ENCODE peak calls at places on chromosomes 1 and 21, in six cellular contexts. P is pancreas; H is body of pancreas; I is ovary; W is mucosa of descending colon; R is CD4-positive, CD25-positive, alpha-beta regulatory T cell. S is an unnamed sample.

GRCh38 chr1:203692565-203693470 is 66.2 kb downstream of the ATP2B4 start:
- DNase-seq in W (peak; percentile 81), H (peak; percentile 84), I (peak; percentile 94), R (no peak), P (peak; percentile 71), S (peak; percentile 92)

GRCh38 chr1:21775542-21775899 is 7.4 kb downstream of the USP48 start:
- DNase-seq in W (no peak), H (no peak), P (no peak), R (no peak), I (no peak), S (no peak)

GRCh38 chr1:98143403-98143802 is 222.6 kb upstream of the DPYD start:
- DNase-seq in H (no peak), P (no peak), I (no peak), W (no peak), R (no peak), S (no peak)

GRCh38 chr1:31701137-31701736 is 2.6 kb downstream of the COL16A1 start:
- DNase-seq in W (peak; percentile 77), H (peak; percentile 83), R (no peak), I (peak; percentile 96), P (peak; percentile 74), S (peak; percentile 100)

GRCh38 chr1:71422221-71422620 is 341.4 kb upstream of the ZRANB2 start:
- DNase-seq in R (no peak), W (no peak), I (no peak), P (no peak), H (no peak), S (no peak)

GRCh38 chr1:17596186-17596585 is 56.7 kb downstream of the ARHGEF10L start:
- DNase-seq in R (no peak), P (no peak), W (peak; percentile 87), I (no peak), H (no peak), S (no peak)

GRCh38 chr1:91940496-91940895 is 8.7 kb upstream of the BRDT start:
- DNase-seq in R (no peak), I (no peak), H (no peak), P (no peak), W (no peak), S (no peak)

GRCh38 chr1:199273837-199274379 is 635.1 kb downstream of the PTPRC start:
- DNase-seq in H (peak; percentile 47), W (peak; percentile 10), P (peak; percentile 55), R (no peak), I (no peak), S (peak; percentile 9)

GRCh38 chr21:21624674-21625073 is 626.5 kb downstream of the NCAM2 start:
- DNase-seq in I (no peak), P (no peak), W (no peak), H (no peak), R (no peak), S (no peak)

GRCh38 chr21:41970099-41970391 is 16.2 kb upstream of the C2CD2 start:
- DNase-seq in R (no peak), H (no peak), P (no peak), I (no peak), W (no peak), S (no peak)

GRCh38 chr1:113142791-113143190 is 69.8 kb downstream of the LRIG2 start:
- DNase-seq in I (no peak), W (no peak), H (no peak), R (no peak), P (no peak), S (no peak)

DNA sequence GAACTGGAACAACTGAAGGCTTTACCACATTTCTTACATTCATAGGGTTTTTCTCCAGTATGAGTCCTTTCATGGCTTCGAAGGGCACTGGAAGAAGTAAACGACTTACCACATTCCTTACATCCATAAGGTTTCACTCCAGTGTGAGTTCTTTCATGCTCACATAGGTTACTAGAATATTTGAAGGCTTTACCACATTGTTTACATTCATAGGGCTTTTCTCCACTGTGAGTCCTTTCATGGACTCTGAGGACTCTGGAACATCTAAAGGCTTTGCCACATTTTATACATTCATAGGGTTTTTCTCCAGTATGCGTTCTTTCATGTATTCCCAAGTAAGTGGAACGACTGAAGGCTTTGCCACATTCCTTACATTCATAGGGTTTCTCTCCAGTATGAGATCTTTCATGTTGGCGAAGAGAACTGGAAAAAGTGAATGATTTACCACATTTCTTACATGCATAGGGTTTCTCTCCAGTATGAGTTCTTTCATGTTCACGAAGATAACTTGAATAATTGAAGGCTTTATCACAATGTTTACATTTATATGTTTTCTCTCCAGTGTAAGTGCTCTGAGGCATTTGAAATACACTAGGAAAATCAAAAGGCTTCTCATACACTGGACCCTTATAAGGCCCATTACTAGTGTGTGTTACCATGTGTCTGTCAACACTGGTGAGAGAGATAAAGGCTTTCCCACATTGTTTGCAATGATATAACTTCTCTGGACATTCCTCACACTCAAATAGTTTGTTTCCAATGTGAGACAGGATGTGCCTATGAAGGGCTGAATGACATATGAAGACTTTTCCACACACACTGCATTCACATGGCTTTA is 29.8 kb upstream of the ZNF695 start:
- DNase-seq in R (no peak), W (no peak), H (no peak), P (no peak), I (no peak), S (no peak)
- H3K9me3 ChIP-seq in R (peaks cover 96% of the 10 kb centered on the region), W (peaks cover 92% of the 10 kb centered on the region), H (no peaks in the 10 kb centered on the region), P (peaks cover 5% of the 10 kb centered on the region), I (no peaks in the 10 kb centered on the region), S (peaks cover 33% of the 10 kb centered on the region)

DNA sequence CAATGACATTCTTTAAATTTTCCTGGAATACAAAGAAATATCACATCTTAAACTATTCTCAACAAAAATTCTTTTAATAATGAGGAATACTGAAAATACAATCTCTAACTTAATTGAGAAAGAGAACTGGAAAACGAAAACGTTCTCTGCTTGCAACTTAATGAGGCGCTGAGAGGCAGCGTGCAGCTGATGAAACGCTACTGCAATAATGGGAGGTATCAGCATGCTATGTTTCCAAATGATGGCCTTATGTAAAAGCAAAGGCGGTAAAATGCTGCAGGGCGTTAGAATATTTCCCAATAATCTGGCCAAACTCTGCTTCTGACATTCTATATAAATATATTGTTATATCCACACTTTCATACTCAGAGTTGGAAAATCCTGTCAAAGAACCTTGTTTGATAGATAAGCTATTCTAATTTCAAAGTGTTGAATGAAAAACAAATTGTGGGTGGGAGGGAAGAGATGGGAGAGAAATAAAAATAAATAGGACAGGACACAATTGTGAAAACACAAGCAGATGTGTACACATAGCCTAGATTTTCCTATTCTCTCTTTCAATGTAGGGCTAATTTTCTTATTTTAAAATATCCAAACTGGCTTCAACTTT is 70.9 kb downstream of the APP start:
- DNase-seq in R (no peak), W (no peak), H (no peak), P (no peak), I (no peak), S (no peak)
- H3K36me3 ChIP-seq in R (no peaks in the 10 kb centered on the region), W (no peaks in the 10 kb centered on the region), H (no peaks in the 10 kb centered on the region), P (no peaks in the 10 kb centered on the region), I (no peaks in the 10 kb centered on the region), S (peaks cover 4% of the 10 kb centered on the region)

DNA sequence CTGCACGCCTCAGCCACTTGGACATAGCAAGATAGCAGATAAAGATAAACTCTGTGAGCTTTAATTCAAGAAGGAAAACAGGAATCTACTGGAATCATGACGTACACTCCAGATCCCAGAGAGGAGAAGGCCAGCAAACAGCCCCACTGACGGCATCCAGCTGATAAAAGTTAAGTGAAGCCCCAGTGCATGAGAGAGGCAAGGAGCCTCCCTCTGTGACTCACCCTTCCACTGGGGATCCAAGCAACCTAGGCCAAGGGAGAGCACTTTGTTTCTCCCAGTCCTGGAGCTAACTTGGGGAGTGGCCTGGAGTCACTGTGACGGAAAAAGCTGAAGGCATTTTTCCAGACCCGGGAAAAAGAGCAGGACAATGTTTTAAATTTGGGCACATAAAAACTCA is 270.0 kb downstream of the AKT3 start:
- DNase-seq in H (no peak), W (no peak), R (no peak), P (no peak), I (no peak), S (no peak)
- H3K9me3 ChIP-seq in H (no peaks in the 10 kb centered on the region), W (peaks cover 12% of the 10 kb centered on the region), R (peaks cover 10% of the 10 kb centered on the region), P (no peaks in the 10 kb centered on the region), I (no peaks in the 10 kb centered on the region), S (peaks cover 6% of the 10 kb centered on the region)

GRCh38 chr1:180532854-180533253 is 25.9 kb upstream of the OVAAL start:
- DNase-seq in R (no peak), H (no peak), W (no peak), I (no peak), P (no peak), S (no peak)
- H3K36me3 ChIP-seq in R (no peaks in the 10 kb centered on the region), H (no peaks in the 10 kb centered on the region), W (no peaks in the 10 kb centered on the region), I (no peaks in the 10 kb centered on the region), P (no peaks in the 10 kb centered on the region), S (no peaks in the 10 kb centered on the region)

GRCh38 chr1:13456894-13457532 is 46.8 kb downstream of the PRAMEF20 start:
- DNase-seq in P (no peak), R (no peak), H (no peak), I (no peak), W (no peak), S (no peak)
- H3K9me3 ChIP-seq in P (no peaks in the 10 kb centered on the region), R (no peaks in the 10 kb centered on the region), H (no peaks in the 10 kb centered on the region), I (no peaks in the 10 kb centered on the region), W (no peaks in the 10 kb centered on the region), S (no peaks in the 10 kb centered on the region)

GRCh38 chr1:42674682-42675081 is 7.5 kb upstream of the YBX1 start:
- DNase-seq in W (no peak), H (no peak), I (no peak), R (no peak), P (no peak), S (no peak)

GRCh38 chr1:42674214-42674613 is 8.0 kb upstream of the YBX1 start:
- DNase-seq in P (no peak), I (no peak), H (no peak), W (no peak), R (no peak), S (no peak)

GRCh38 chr1:42675467-42675866 is 6.8 kb upstream of the YBX1 start:
- DNase-seq in P (no peak), R (no peak), H (no peak), I (no peak), W (no peak), S (no peak)

GRCh38 chr1:42670425-42670824 is 11.8 kb upstream of the YBX1 start:
- DNase-seq in I (no peak), P (no peak), H (no peak), R (no peak), W (no peak), S (no peak)

DNA sequence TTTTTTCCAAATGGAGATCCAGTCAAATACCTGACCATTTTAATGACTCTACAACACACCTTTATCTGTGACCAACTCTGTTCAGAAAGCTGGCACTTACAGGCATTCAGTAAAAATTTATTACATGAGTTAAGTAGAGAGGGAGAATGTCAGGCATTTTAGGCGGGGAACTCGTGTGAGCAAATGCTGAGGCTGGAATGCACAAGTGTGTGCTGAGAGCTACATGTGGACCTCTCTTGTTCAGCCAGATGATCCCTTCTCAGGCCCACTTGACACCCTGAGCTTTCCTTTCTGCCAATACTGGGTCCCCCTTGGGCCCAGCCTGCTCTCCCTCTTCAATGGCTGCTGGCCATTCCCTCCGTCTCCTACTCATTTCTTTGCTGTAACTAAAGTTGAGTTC is 11.7 kb downstream of the PPIH start:
- DNase-seq in I (no peak), P (no peak), H (no peak), R (no peak), W (no peak), S (no peak)
- H3K36me3 ChIP-seq in I (no peaks in the 10 kb centered on the region), P (no peaks in the 10 kb centered on the region), H (peaks cover 15% of the 10 kb centered on the region), R (peaks cover 59% of the 10 kb centered on the region), W (no peaks in the 10 kb centered on the region), S (peaks cover 65% of the 10 kb centered on the region)

S was measured in SJSA1.